ENCODE peak calls at places on chromosome 5, in ten cellular contexts. One of them, this sample, is unnamed.

GRCh38 chr5:35246411-35246810 is 16.1 kb upstream of the PRLR start:
- DNase-seq in tibial artery: no peak
- DNase-seq in type B pancreatic cell: no peak
- DNase-seq in A673: no peak
- DNase-seq in erythroblast: no peak
- DNase-seq in lower lobe of right lung: no peak
- DNase-seq in NCI-H1694: no peak
- DNase-seq in right lobe of liver: no peak
- DNase-seq in stimulated activated CD4-positive, alpha-beta T cell treated with anti-CD3 and anti-CD28 coated beads, TNF-alpha, amount 100 ng/mL, for 24 hours: no peak
- DNase-seq in G401: peak; percentile 53
- DNase-seq in this sample: peak; percentile 60

GRCh38 chr5:20655211-20655610 is 667.2 kb upstream of the CDH18 start:
- DNase-seq in stimulated activated CD4-positive, alpha-beta T cell treated with anti-CD3 and anti-CD28 coated beads, TNF-alpha, amount 100 ng/mL, for 24 hours: no peak
- DNase-seq in erythroblast: no peak
- DNase-seq in G401: peak; percentile 28
- DNase-seq in tibial artery: no peak
- DNase-seq in type B pancreatic cell: no peak
- DNase-seq in right lobe of liver: no peak
- DNase-seq in NCI-H1694: no peak
- DNase-seq in lower lobe of right lung: no peak
- DNase-seq in A673: no peak
- DNase-seq in this sample: no peak

GRCh38 chr5:140348104-140348503 is 1.7 kb upstream of the HBEGF start:
- DNase-seq in G401: no peak
- DNase-seq in tibial artery: no peak
- DNase-seq in right lobe of liver: no peak
- DNase-seq in NCI-H1694: no peak
- DNase-seq in erythroblast: no peak
- DNase-seq in A673: no peak
- DNase-seq in lower lobe of right lung: no peak
- DNase-seq in stimulated activated CD4-positive, alpha-beta T cell treated with anti-CD3 and anti-CD28 coated beads, TNF-alpha, amount 100 ng/mL, for 24 hours: no peak
- DNase-seq in type B pancreatic cell: no peak
- DNase-seq in this sample: no peak

GRCh38 chr5:672329-673139 is 20.6 kb downstream of the TPPP start:
- DNase-seq in tibial artery: peak; percentile 75
- DNase-seq in A673: peak; percentile 86
- DNase-seq in lower lobe of right lung: peak; percentile 87
- DNase-seq in NCI-H1694: peak; percentile 87
- DNase-seq in stimulated activated CD4-positive, alpha-beta T cell treated with anti-CD3 and anti-CD28 coated beads, TNF-alpha, amount 100 ng/mL, for 24 hours: peak; percentile 37
- DNase-seq in erythroblast: peak; percentile 71
- DNase-seq in type B pancreatic cell: peak; percentile 83
- DNase-seq in right lobe of liver: peak; percentile 86
- DNase-seq in G401: peak; percentile 54
- DNase-seq in this sample: peak; percentile 88

GRCh38 chr5:69493235-69493925 is 790 bp downstream of the OCLN start:
- DNase-seq in stimulated activated CD4-positive, alpha-beta T cell treated with anti-CD3 and anti-CD28 coated beads, TNF-alpha, amount 100 ng/mL, for 24 hours: peak; percentile 14
- DNase-seq in NCI-H1694: no peak
- DNase-seq in G401: peak; percentile 19
- DNase-seq in right lobe of liver: peak; percentile 80
- DNase-seq in lower lobe of right lung: peak; percentile 73
- DNase-seq in A673: peak; percentile 59
- DNase-seq in tibial artery: no peak
- DNase-seq in erythroblast: peak; percentile 51
- DNase-seq in type B pancreatic cell: peak; percentile 69
- DNase-seq in this sample: no peak

GRCh38 chr5:143624465-143624864 is 187.5 kb upstream of the HMHB1 start:
- DNase-seq in type B pancreatic cell: no peak
- DNase-seq in stimulated activated CD4-positive, alpha-beta T cell treated with anti-CD3 and anti-CD28 coated beads, TNF-alpha, amount 100 ng/mL, for 24 hours: no peak
- DNase-seq in tibial artery: no peak
- DNase-seq in erythroblast: no peak
- DNase-seq in NCI-H1694: no peak
- DNase-seq in lower lobe of right lung: no peak
- DNase-seq in A673: no peak
- DNase-seq in right lobe of liver: no peak
- DNase-seq in G401: no peak
- DNase-seq in this sample: no peak

GRCh38 chr5:34656001-34656699 is at the start of gene RAI14:
- DNase-seq in A673: peak; percentile 62
- DNase-seq in stimulated activated CD4-positive, alpha-beta T cell treated with anti-CD3 and anti-CD28 coated beads, TNF-alpha, amount 100 ng/mL, for 24 hours: peak; percentile 37
- DNase-seq in G401: peak; percentile 52
- DNase-seq in erythroblast: no peak
- DNase-seq in tibial artery: peak; percentile 90
- DNase-seq in right lobe of liver: peak; percentile 92
- DNase-seq in type B pancreatic cell: peak; percentile 83
- DNase-seq in lower lobe of right lung: peak; percentile 89
- DNase-seq in NCI-H1694: no peak
- DNase-seq in this sample: peak; percentile 53

GRCh38 chr5:134583821-134584220 is 48.8 kb downstream of the SAR1B start:
- DNase-seq in lower lobe of right lung: no peak
- DNase-seq in tibial artery: no peak
- DNase-seq in type B pancreatic cell: no peak
- DNase-seq in G401: no peak
- DNase-seq in stimulated activated CD4-positive, alpha-beta T cell treated with anti-CD3 and anti-CD28 coated beads, TNF-alpha, amount 100 ng/mL, for 24 hours: no peak
- DNase-seq in right lobe of liver: peak; percentile 10
- DNase-seq in A673: no peak
- DNase-seq in erythroblast: no peak
- DNase-seq in NCI-H1694: no peak
- DNase-seq in this sample: peak; percentile 52

GRCh38 chr5:55063899-55064298 is 38.5 kb upstream of the GZMA start:
- DNase-seq in G401: no peak
- DNase-seq in tibial artery: no peak
- DNase-seq in erythroblast: no peak
- DNase-seq in right lobe of liver: no peak
- DNase-seq in NCI-H1694: no peak
- DNase-seq in stimulated activated CD4-positive, alpha-beta T cell treated with anti-CD3 and anti-CD28 coated beads, TNF-alpha, amount 100 ng/mL, for 24 hours: no peak
- DNase-seq in lower lobe of right lung: no peak
- DNase-seq in A673: no peak
- DNase-seq in type B pancreatic cell: no peak
- DNase-seq in this sample: no peak

GRCh38 chr5:143554918-143555477 is 151.5 kb upstream of the NR3C1 start:
- DNase-seq in lower lobe of right lung: no peak
- DNase-seq in right lobe of liver: no peak
- DNase-seq in A673: no peak
- DNase-seq in type B pancreatic cell: no peak
- DNase-seq in G401: no peak
- DNase-seq in NCI-H1694: no peak
- DNase-seq in erythroblast: no peak
- DNase-seq in tibial artery: no peak
- DNase-seq in stimulated activated CD4-positive, alpha-beta T cell treated with anti-CD3 and anti-CD28 coated beads, TNF-alpha, amount 100 ng/mL, for 24 hours: no peak
- DNase-seq in this sample: no peak

GRCh38 chr5:177309351-177310191 is 2.1 kb downstream of the MXD3 start:
- DNase-seq in lower lobe of right lung: peak; percentile 80
- DNase-seq in tibial artery: peak; percentile 76
- DNase-seq in type B pancreatic cell: no peak
- DNase-seq in stimulated activated CD4-positive, alpha-beta T cell treated with anti-CD3 and anti-CD28 coated beads, TNF-alpha, amount 100 ng/mL, for 24 hours: peak; percentile 73
- DNase-seq in NCI-H1694: peak; percentile 26
- DNase-seq in G401: peak; percentile 79
- DNase-seq in erythroblast: peak; percentile 86
- DNase-seq in right lobe of liver: peak; percentile 78
- DNase-seq in A673: peak; percentile 70
- DNase-seq in this sample: no peak

GRCh38 chr5:95697781-95698681 is 15.2 kb upstream of the SPATA9 start:
- DNase-seq in G401: no peak
- DNase-seq in lower lobe of right lung: no peak
- DNase-seq in A673: no peak
- DNase-seq in right lobe of liver: no peak
- DNase-seq in erythroblast: peak; percentile 34
- DNase-seq in type B pancreatic cell: no peak
- DNase-seq in tibial artery: no peak
- DNase-seq in NCI-H1694: no peak
- DNase-seq in stimulated activated CD4-positive, alpha-beta T cell treated with anti-CD3 and anti-CD28 coated beads, TNF-alpha, amount 100 ng/mL, for 24 hours: no peak
- DNase-seq in this sample: no peak

GRCh38 chr5:140228364-140228837 is 53.4 kb downstream of the CYSTM1 start:
- DNase-seq in right lobe of liver: peak; percentile 37
- DNase-seq in lower lobe of right lung: no peak
- DNase-seq in erythroblast: no peak
- DNase-seq in A673: no peak
- DNase-seq in G401: no peak
- DNase-seq in tibial artery: no peak
- DNase-seq in NCI-H1694: no peak
- DNase-seq in stimulated activated CD4-positive, alpha-beta T cell treated with anti-CD3 and anti-CD28 coated beads, TNF-alpha, amount 100 ng/mL, for 24 hours: no peak
- DNase-seq in type B pancreatic cell: no peak
- DNase-seq in this sample: no peak

GRCh38 chr5:143979044-143979690 is 167.2 kb downstream of the HMHB1 start:
- DNase-seq in A673: no peak
- DNase-seq in NCI-H1694: no peak
- DNase-seq in erythroblast: no peak
- DNase-seq in type B pancreatic cell: no peak
- DNase-seq in lower lobe of right lung: no peak
- DNase-seq in right lobe of liver: no peak
- DNase-seq in stimulated activated CD4-positive, alpha-beta T cell treated with anti-CD3 and anti-CD28 coated beads, TNF-alpha, amount 100 ng/mL, for 24 hours: no peak
- DNase-seq in G401: no peak
- DNase-seq in tibial artery: no peak
- DNase-seq in this sample: no peak

GRCh38 chr5:95723632-95724369 is 7.3 kb upstream of the RHOBTB3 start:
- DNase-seq in erythroblast: peak; percentile 68
- DNase-seq in A673: no peak
- DNase-seq in G401: no peak
- DNase-seq in NCI-H1694: no peak
- DNase-seq in stimulated activated CD4-positive, alpha-beta T cell treated with anti-CD3 and anti-CD28 coated beads, TNF-alpha, amount 100 ng/mL, for 24 hours: no peak
- DNase-seq in tibial artery: no peak
- DNase-seq in type B pancreatic cell: no peak
- DNase-seq in lower lobe of right lung: no peak
- DNase-seq in right lobe of liver: no peak
- DNase-seq in this sample: no peak

GRCh38 chr5:72292411-72292810 is 27.6 kb downstream of the MRPS27 start:
- DNase-seq in tibial artery: no peak
- DNase-seq in right lobe of liver: no peak
- DNase-seq in erythroblast: no peak
- DNase-seq in NCI-H1694: no peak
- DNase-seq in stimulated activated CD4-positive, alpha-beta T cell treated with anti-CD3 and anti-CD28 coated beads, TNF-alpha, amount 100 ng/mL, for 24 hours: no peak
- DNase-seq in type B pancreatic cell: no peak
- DNase-seq in G401: peak; percentile 46
- DNase-seq in A673: no peak
- DNase-seq in lower lobe of right lung: no peak
- DNase-seq in this sample: no peak

GRCh38 chr5:126370796-126371718 is 52.2 kb upstream of the GRAMD2B start:
- DNase-seq in erythroblast: no peak
- DNase-seq in type B pancreatic cell: no peak
- DNase-seq in NCI-H1694: no peak
- DNase-seq in G401: peak; percentile 18
- DNase-seq in lower lobe of right lung: no peak
- DNase-seq in stimulated activated CD4-positive, alpha-beta T cell treated with anti-CD3 and anti-CD28 coated beads, TNF-alpha, amount 100 ng/mL, for 24 hours: no peak
- DNase-seq in tibial artery: no peak
- DNase-seq in A673: no peak
- DNase-seq in right lobe of liver: peak; percentile 54
- DNase-seq in this sample: no peak

GRCh38 chr5:116577064-116577788 is 2.6 kb upstream of the SEMA6A start:
- DNase-seq in stimulated activated CD4-positive, alpha-beta T cell treated with anti-CD3 and anti-CD28 coated beads, TNF-alpha, amount 100 ng/mL, for 24 hours: no peak
- DNase-seq in type B pancreatic cell: no peak
- DNase-seq in A673: no peak
- DNase-seq in erythroblast: no peak
- DNase-seq in lower lobe of right lung: no peak
- DNase-seq in NCI-H1694: no peak
- DNase-seq in tibial artery: no peak
- DNase-seq in G401: peak; percentile 35
- DNase-seq in right lobe of liver: no peak
- DNase-seq in this sample: no peak

GRCh38 chr5:172496671-172497371 is 42.5 kb upstream of the SH3PXD2B start:
- DNase-seq in NCI-H1694: no peak
- DNase-seq in erythroblast: no peak
- DNase-seq in lower lobe of right lung: no peak
- DNase-seq in G401: peak; percentile 89
- DNase-seq in right lobe of liver: peak; percentile 35
- DNase-seq in tibial artery: peak; percentile 64
- DNase-seq in stimulated activated CD4-positive, alpha-beta T cell treated with anti-CD3 and anti-CD28 coated beads, TNF-alpha, amount 100 ng/mL, for 24 hours: no peak
- DNase-seq in type B pancreatic cell: peak; percentile 56
- DNase-seq in A673: no peak
- DNase-seq in this sample: peak; percentile 13

GRCh38 chr5:120314201-120314600 is 149.9 kb upstream of the PRR16 start:
- DNase-seq in tibial artery: no peak
- DNase-seq in type B pancreatic cell: no peak
- DNase-seq in right lobe of liver: no peak
- DNase-seq in A673: no peak
- DNase-seq in lower lobe of right lung: no peak
- DNase-seq in stimulated activated CD4-positive, alpha-beta T cell treated with anti-CD3 and anti-CD28 coated beads, TNF-alpha, amount 100 ng/mL, for 24 hours: no peak
- DNase-seq in G401: no peak
- DNase-seq in NCI-H1694: no peak
- DNase-seq in erythroblast: no peak
- DNase-seq in this sample: no peak

GRCh38 chr5:71830626-71831539 is 111.8 kb downstream of the CARTPT start:
- DNase-seq in type B pancreatic cell: no peak
- DNase-seq in lower lobe of right lung: peak; percentile 59
- DNase-seq in right lobe of liver: peak; percentile 55
- DNase-seq in erythroblast: no peak
- DNase-seq in G401: peak; percentile 92
- DNase-seq in stimulated activated CD4-positive, alpha-beta T cell treated with anti-CD3 and anti-CD28 coated beads, TNF-alpha, amount 100 ng/mL, for 24 hours: no peak
- DNase-seq in NCI-H1694: peak; percentile 47
- DNase-seq in tibial artery: peak; percentile 94
- DNase-seq in A673: peak; percentile 79
- DNase-seq in this sample: peak; percentile 93

GRCh38 chr5:102691434-102691833 is 63.7 kb upstream of the PAM start:
- DNase-seq in type B pancreatic cell: no peak
- DNase-seq in G401: no peak
- DNase-seq in NCI-H1694: no peak
- DNase-seq in A673: no peak
- DNase-seq in stimulated activated CD4-positive, alpha-beta T cell treated with anti-CD3 and anti-CD28 coated beads, TNF-alpha, amount 100 ng/mL, for 24 hours: no peak
- DNase-seq in right lobe of liver: no peak
- DNase-seq in erythroblast: no peak
- DNase-seq in lower lobe of right lung: no peak
- DNase-seq in tibial artery: no peak
- DNase-seq in this sample: no peak

GRCh38 chr5:106873558-106873957 is 797.2 kb downstream of the EFNA5 start:
- DNase-seq in erythroblast: no peak
- DNase-seq in lower lobe of right lung: no peak
- DNase-seq in G401: no peak
- DNase-seq in right lobe of liver: no peak
- DNase-seq in tibial artery: no peak
- DNase-seq in type B pancreatic cell: no peak
- DNase-seq in NCI-H1694: no peak
- DNase-seq in A673: no peak
- DNase-seq in stimulated activated CD4-positive, alpha-beta T cell treated with anti-CD3 and anti-CD28 coated beads, TNF-alpha, amount 100 ng/mL, for 24 hours: no peak
- DNase-seq in this sample: peak; percentile 55

GRCh38 chr5:68257207-68257606 is 41.7 kb downstream of the PIK3R1 start:
- DNase-seq in erythroblast: no peak
- DNase-seq in right lobe of liver: no peak
- DNase-seq in type B pancreatic cell: no peak
- DNase-seq in NCI-H1694: no peak
- DNase-seq in A673: no peak
- DNase-seq in lower lobe of right lung: no peak
- DNase-seq in stimulated activated CD4-positive, alpha-beta T cell treated with anti-CD3 and anti-CD28 coated beads, TNF-alpha, amount 100 ng/mL, for 24 hours: no peak
- DNase-seq in tibial artery: no peak
- DNase-seq in G401: no peak
- DNase-seq in this sample: no peak

GRCh38 chr5:167294861-167295685 is 996.4 kb upstream of the WWC1 start:
- DNase-seq in erythroblast: no peak
- DNase-seq in type B pancreatic cell: no peak
- DNase-seq in tibial artery: no peak
- DNase-seq in lower lobe of right lung: no peak
- DNase-seq in right lobe of liver: no peak
- DNase-seq in G401: no peak
- DNase-seq in A673: peak; percentile 90
- DNase-seq in stimulated activated CD4-positive, alpha-beta T cell treated with anti-CD3 and anti-CD28 coated beads, TNF-alpha, amount 100 ng/mL, for 24 hours: no peak
- DNase-seq in NCI-H1694: no peak
- DNase-seq in this sample: no peak

GRCh38 chr5:37272564-37272963 is 23.4 kb upstream of the CPLANE1 start:
- DNase-seq in tibial artery: no peak
- DNase-seq in erythroblast: no peak
- DNase-seq in type B pancreatic cell: no peak
- DNase-seq in A673: no peak
- DNase-seq in NCI-H1694: no peak
- DNase-seq in right lobe of liver: no peak
- DNase-seq in G401: no peak
- DNase-seq in stimulated activated CD4-positive, alpha-beta T cell treated with anti-CD3 and anti-CD28 coated beads, TNF-alpha, amount 100 ng/mL, for 24 hours: no peak
- DNase-seq in lower lobe of right lung: peak; percentile 76
- DNase-seq in this sample: peak; percentile 57

GRCh38 chr5:175319199-175319598 is 124.8 kb downstream of the DRD1 start:
- DNase-seq in type B pancreatic cell: no peak
- DNase-seq in right lobe of liver: no peak
- DNase-seq in stimulated activated CD4-positive, alpha-beta T cell treated with anti-CD3 and anti-CD28 coated beads, TNF-alpha, amount 100 ng/mL, for 24 hours: no peak
- DNase-seq in A673: no peak
- DNase-seq in tibial artery: no peak
- DNase-seq in G401: no peak
- DNase-seq in erythroblast: no peak
- DNase-seq in lower lobe of right lung: no peak
- DNase-seq in NCI-H1694: no peak
- DNase-seq in this sample: no peak

GRCh38 chr5:134511796-134512660 is 13.4 kb upstream of the JADE2 start:
- DNase-seq in erythroblast: no peak
- DNase-seq in tibial artery: peak; percentile 74
- DNase-seq in lower lobe of right lung: peak; percentile 72
- DNase-seq in stimulated activated CD4-positive, alpha-beta T cell treated with anti-CD3 and anti-CD28 coated beads, TNF-alpha, amount 100 ng/mL, for 24 hours: no peak
- DNase-seq in right lobe of liver: peak; percentile 93
- DNase-seq in G401: peak; percentile 45
- DNase-seq in type B pancreatic cell: no peak
- DNase-seq in A673: no peak
- DNase-seq in NCI-H1694: no peak
- DNase-seq in this sample: peak; percentile 60

This sample was measured in lower leg skin.